ENCODE peak calls at places on chromosomes 3 and 15, in ten cellular contexts. V is stomach, R is endothelial cell of umbilical vein, O is thyroid gland, C is upper lobe of left lung, K is tibial nerve, G is H1, A is body of pancreas, Y is esophagus muscularis mucosa, X is lower leg skin. W is an unnamed sample.

GRCh38 chr3:45123841-45124269 is 22.3 kb downstream of the CDCP1 start:
- DNase-seq in Y (no peak), C (no peak), A (no peak), X (no peak), O (no peak), V (no peak), R (peak), G (peak), K (no peak), W (no peak)

GRCh38 chr3:105647047-105647446 is 221.8 kb downstream of the CBLB start:
- DNase-seq in R (peak), A (no peak), K (no peak), C (peak), O (no peak), Y (no peak), V (no peak), X (no peak), G (no peak), W (no peak)

GRCh38 chr3:112446343-112446742 is 52.9 kb downstream of the BTLA start:
- DNase-seq in V (no peak), R (no peak), K (no peak), A (no peak), G (no peak), X (no peak), O (no peak), C (no peak), Y (no peak), W (no peak)

GRCh38 chr3:51773529-51773928 is 5.5 kb downstream of the IQCF6 start:
- DNase-seq in G (peak), R (no peak), C (no peak), O (peak), X (no peak), V (no peak), Y (no peak), K (no peak), A (no peak), W (no peak)

GRCh38 chr3:69861556-69861955 is 122.3 kb downstream of the MITF start:
- DNase-seq in R (no peak), V (no peak), A (no peak), O (no peak), C (no peak), G (no peak), X (no peak), K (no peak), Y (no peak), W (no peak)

GRCh38 chr3:195803309-195803908 is 8.3 kb downstream of the MUC4 start:
- DNase-seq in V (no peak), A (peak), C (no peak), R (no peak), Y (no peak), X (no peak), O (no peak), G (no peak), K (no peak), W (no peak)

GRCh38 chr15:68783226-68784054 is 37.3 kb downstream of the ANP32A start:
- DNase-seq in V (peak), X (peak), G (no peak), A (peak), C (peak), Y (no peak), K (no peak), R (peak), O (peak), W (peak)

GRCh38 chr15:100781961-100782525 is 97.6 kb upstream of the ALDH1A3 start:
- DNase-seq in R (no peak), V (no peak), C (peak), G (peak), Y (peak), O (no peak), A (no peak), X (peak), K (peak), W (no peak)

GRCh38 chr3:62451211-62451892 is 78.0 kb upstream of the FEZF2 start:
- DNase-seq in X (no peak), V (no peak), R (no peak), O (no peak), Y (no peak), K (no peak), G (no peak), A (no peak), C (no peak), W (no peak)

GRCh38 chr15:90686435-90687218 is 30.5 kb upstream of the BLM start:
- DNase-seq in R (no peak), O (no peak), C (no peak), X (no peak), G (no peak), K (no peak), Y (no peak), A (no peak), V (no peak), W (no peak)

GRCh38 chr3:30578479-30578878 is 27.9 kb upstream of the TGFBR2 start:
- DNase-seq in C (peak), K (peak), V (no peak), O (no peak), G (no peak), Y (no peak), X (no peak), A (no peak), R (no peak), W (no peak)

GRCh38 chr3:49623071-49623470 is 51.1 kb upstream of the APEH start:
- DNase-seq in O (no peak), Y (no peak), C (no peak), R (no peak), V (no peak), G (no peak), X (no peak), K (no peak), A (no peak), W (no peak)
- TF ChIP-seq POLR2A in O (no peak), Y (no peak), C (no peak), R (no peak), V (no peak), G (no peak), X (no peak), K (no peak), A (no peak), W (no peak)

GRCh38 chr15:59456114-59456513 is 18.1 kb downstream of the FAM81A start:
- DNase-seq in A (peak), O (peak), G (no peak), Y (no peak), R (no peak), V (peak), X (peak), C (peak), K (no peak), W (no peak)
- TF ChIP-seq POLR2A in A (no peak), O (no peak), G (no peak), Y (no peak), R (no peak), V (no peak), X (no peak), C (no peak), K (no peak), W (no peak)

GRCh38 chr15:99125061-99125990 is 20.4 kb downstream of the SYNM start:
- DNase-seq in X (no peak), R (peak), O (peak), Y (no peak), V (no peak), K (no peak), C (no peak), G (no peak), A (no peak), W (no peak)

GRCh38 chr15:99124641-99125040 is 19.8 kb downstream of the SYNM start:
- DNase-seq in X (no peak), G (no peak), K (no peak), V (no peak), A (no peak), O (no peak), R (no peak), Y (no peak), C (no peak), W (no peak)

GRCh38 chr15:99121691-99122410 is 17.0 kb downstream of the SYNM start:
- DNase-seq in R (peak), C (no peak), O (no peak), Y (no peak), G (no peak), X (no peak), A (no peak), V (no peak), K (no peak), W (no peak)

GRCh38 chr15:99122831-99123705 is 18.2 kb downstream of the SYNM start:
- DNase-seq in V (no peak), A (no peak), G (no peak), O (no peak), C (no peak), X (no peak), R (peak), Y (no peak), K (no peak), W (no peak)

GRCh38 chr15:99123706-99124451 is 19.0 kb downstream of the SYNM start:
- DNase-seq in C (peak), K (peak), A (peak), Y (no peak), G (no peak), V (peak), X (peak), R (peak), O (peak), W (no peak)
- TF ChIP-seq POLR2A in C (no peak), K (no peak), A (no peak), Y (no peak), G (no peak), V (no peak), X (no peak), R (no peak), O (peak), W (no peak)

GRCh38 chr3:13365390-13366379 is 54.4 kb downstream of the NUP210 start:
- DNase-seq in V (no peak), A (no peak), X (no peak), O (no peak), R (no peak), K (no peak), Y (no peak), G (no peak), C (no peak), W (no peak)

GRCh38 chr3:13370609-13371008 is 49.5 kb downstream of the NUP210 start:
- DNase-seq in V (no peak), A (no peak), X (no peak), C (no peak), K (no peak), G (no peak), Y (no peak), R (no peak), O (no peak), W (no peak)

GRCh38 chr3:13367728-13368127 is 52.4 kb downstream of the NUP210 start:
- DNase-seq in O (no peak), V (no peak), K (no peak), R (no peak), X (no peak), G (no peak), C (no peak), Y (no peak), A (no peak), W (no peak)

GRCh38 chr3:13371100-13372075 is 48.7 kb downstream of the NUP210 start:
- DNase-seq in C (no peak), X (no peak), V (peak), O (no peak), A (no peak), G (no peak), R (no peak), Y (no peak), K (no peak), W (no peak)

DNA sequence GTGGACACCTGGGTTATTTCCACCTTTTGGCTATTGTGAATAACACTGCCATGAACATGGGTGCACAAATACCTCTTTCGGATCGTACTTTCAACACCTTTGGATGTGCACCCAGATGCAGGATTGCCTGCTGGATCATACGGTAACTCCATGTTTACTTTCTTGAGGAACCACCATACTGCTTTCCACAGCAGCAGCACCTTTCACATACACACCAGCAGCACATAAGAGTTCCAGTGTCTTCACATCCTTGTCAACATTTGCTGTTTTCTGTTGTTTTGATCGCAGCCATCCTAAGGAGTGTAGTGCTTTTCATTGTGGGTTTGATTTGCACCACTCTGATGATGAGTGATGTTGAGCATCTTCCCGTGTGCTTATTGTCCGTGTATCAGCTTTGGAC is 51.3 kb downstream of the NUP210 start:
- DNase-seq in C (no peak), Y (no peak), X (no peak), K (no peak), O (no peak), V (no peak), R (no peak), G (no peak), A (no peak), W (no peak)
- TF ChIP-seq POLR2A in C (no peak), Y (no peak), X (no peak), K (no peak), O (no peak), V (no peak), R (no peak), G (no peak), A (no peak), W (no peak)

GRCh38 chr3:153221748-153222162 is 59.7 kb downstream of the RAP2B start:
- DNase-seq in A (peak), Y (peak), V (peak), O (peak), X (peak), C (peak), G (no peak), R (peak), K (peak), W (peak)
- TF ChIP-seq POLR2A in A (peak), Y (no peak), V (no peak), O (no peak), X (no peak), C (no peak), G (no peak), R (peak), K (peak), W (no peak)

GRCh38 chr3:101827211-101828174 is 21.8 kb upstream of the NFKBIZ start:
- DNase-seq in A (peak), Y (peak), X (peak), K (peak), V (peak), G (no peak), C (peak), O (peak), R (peak), W (no peak)
- TF ChIP-seq POLR2A in A (peak), Y (no peak), X (no peak), K (peak), V (peak), G (peak), C (peak), O (peak), R (no peak), W (peak)

GRCh38 chr3:49903451-49904424 is at the start of gene MST1R:
- DNase-seq in C (peak), G (peak), K (peak), X (peak), R (peak), A (peak), O (peak), Y (no peak), V (peak), W (peak)
- TF ChIP-seq POLR2A in C (peak), G (no peak), K (no peak), X (no peak), R (no peak), A (peak), O (peak), Y (no peak), V (no peak), W (peak)

GRCh38 chr15:96135166-96136093 is 195.1 kb upstream of the NR2F2 start:
- DNase-seq in C (no peak), K (no peak), A (no peak), V (no peak), O (no peak), G (no peak), X (no peak), R (no peak), Y (no peak), W (no peak)
- TF ChIP-seq POLR2A in C (no peak), K (no peak), A (no peak), V (no peak), O (no peak), G (no peak), X (no peak), R (no peak), Y (no peak), W (no peak)

GRCh38 chr15:76312540-76313174 is 1.4 kb upstream of the ETFA start:
- DNase-seq in A (no peak), O (no peak), Y (no peak), R (peak), X (no peak), V (no peak), C (no peak), G (no peak), K (no peak), W (no peak)
- TF ChIP-seq POLR2A in A (no peak), O (no peak), Y (no peak), R (no peak), X (no peak), V (no peak), C (no peak), G (no peak), K (no peak), W (no peak)